ENCODE peak calls at places on chromosomes 7 and 10, in four cellular contexts. One of them, this sample, is unnamed.

GRCh38 chr10:58666024-58666423 is 153.4 kb downstream of the BICC1 start:
- DNase-seq in WERI-Rb-1: no peak
- DNase-seq in lung: no peak
- DNase-seq in uterus: no peak
- DNase-seq in this sample: no peak

GRCh38 chr7:128247640-128248194 is 6.6 kb downstream of the LEP start:
- DNase-seq in WERI-Rb-1: no peak
- DNase-seq in lung: no peak
- DNase-seq in uterus: no peak
- DNase-seq in this sample: no peak

GRCh38 chr7:70695804-70696104 is 436.2 kb upstream of the GALNT17 start:
- DNase-seq in WERI-Rb-1: no peak
- DNase-seq in lung: no peak
- DNase-seq in uterus: no peak
- DNase-seq in this sample: no peak

GRCh38 chr7:4245866-4246470 is 436.1 kb upstream of the FOXK1 start:
- DNase-seq in WERI-Rb-1: no peak
- DNase-seq in lung: no peak
- DNase-seq in uterus: no peak
- DNase-seq in this sample: no peak

GRCh38 chr10:4763960-4764428 is 62.0 kb upstream of the AKR1E2 start:
- DNase-seq in WERI-Rb-1: no peak
- DNase-seq in lung: no peak
- DNase-seq in uterus: no peak
- DNase-seq in this sample: no peak

GRCh38 chr7:131431289-131431688 is 103.6 kb downstream of the MKLN1 start:
- DNase-seq in WERI-Rb-1: no peak
- DNase-seq in lung: no peak
- DNase-seq in uterus: no peak
- DNase-seq in this sample: no peak

GRCh38 chr10:25820496-25821415 is 113.3 kb upstream of the MYO3A start:
- DNase-seq in WERI-Rb-1: no peak
- DNase-seq in lung: no peak
- DNase-seq in uterus: no peak
- DNase-seq in this sample: no peak

GRCh38 chr7:43668035-43668434 is 61.3 kb downstream of the COA1 start:
- DNase-seq in WERI-Rb-1: no peak
- DNase-seq in lung: no peak
- DNase-seq in uterus: no peak
- DNase-seq in this sample: no peak

GRCh38 chr10:78768882-78769281 is 299.9 kb upstream of the ZMIZ1 start:
- DNase-seq in WERI-Rb-1: no peak
- DNase-seq in lung: no peak
- DNase-seq in uterus: no peak
- DNase-seq in this sample: no peak

GRCh38 chr7:142670504-142670903 is 78.8 kb upstream of the PRSS1 start:
- DNase-seq in WERI-Rb-1: no peak
- DNase-seq in lung: no peak
- DNase-seq in uterus: no peak
- DNase-seq in this sample: no peak

GRCh38 chr7:122092964-122093797 is 50.9 kb downstream of the AASS start:
- DNase-seq in WERI-Rb-1: peak
- DNase-seq in lung: peak
- DNase-seq in uterus: peak
- DNase-seq in this sample: peak

GRCh38 chr10:78896169-78896931 is 172.4 kb upstream of the ZMIZ1 start:
- DNase-seq in WERI-Rb-1: peak
- DNase-seq in lung: no peak
- DNase-seq in uterus: no peak
- DNase-seq in this sample: no peak

GRCh38 chr10:97117372-97117771 is 68.4 kb downstream of the SLIT1 start:
- DNase-seq in WERI-Rb-1: peak
- DNase-seq in lung: no peak
- DNase-seq in uterus: no peak
- DNase-seq in this sample: no peak

GRCh38 chr10:116608683-116609594 is 11.8 kb upstream of the PNLIPRP2 start:
- DNase-seq in WERI-Rb-1: no peak
- DNase-seq in lung: no peak
- DNase-seq in uterus: no peak
- DNase-seq in this sample: no peak

GRCh38 chr10:102565793-102566192 is 62.0 kb downstream of the SUFU start:
- DNase-seq in WERI-Rb-1: no peak
- DNase-seq in lung: no peak
- DNase-seq in uterus: no peak
- DNase-seq in this sample: no peak

GRCh38 chr7:73918926-73919693 is 58.2 kb downstream of the TMEM270 start:
- DNase-seq in WERI-Rb-1: no peak
- DNase-seq in lung: no peak
- DNase-seq in uterus: no peak
- DNase-seq in this sample: no peak
- H3K4me3 ChIP-seq in WERI-Rb-1: no peak
- H3K4me3 ChIP-seq in lung: no peak
- H3K4me3 ChIP-seq in uterus: no peak
- H3K4me3 ChIP-seq in this sample: no peak

GRCh38 chr10:132786279-132786528 is 257 bp upstream of the NKX6-2 start:
- DNase-seq in WERI-Rb-1: no peak
- DNase-seq in lung: no peak
- DNase-seq in uterus: no peak
- DNase-seq in this sample: no peak

GRCh38 chr10:132788180-132788830 is 2.4 kb upstream of the NKX6-2 start:
- DNase-seq in WERI-Rb-1: peak
- DNase-seq in lung: no peak
- DNase-seq in uterus: no peak
- DNase-seq in this sample: no peak

GRCh38 chr10:132786529-132787252 is 744 bp upstream of the NKX6-2 start:
- DNase-seq in WERI-Rb-1: no peak
- DNase-seq in lung: no peak
- DNase-seq in uterus: no peak
- DNase-seq in this sample: no peak

GRCh38 chr10:132788831-132789219 is 2.9 kb upstream of the NKX6-2 start:
- DNase-seq in WERI-Rb-1: no peak
- DNase-seq in lung: no peak
- DNase-seq in uterus: no peak
- DNase-seq in this sample: no peak

DNA sequence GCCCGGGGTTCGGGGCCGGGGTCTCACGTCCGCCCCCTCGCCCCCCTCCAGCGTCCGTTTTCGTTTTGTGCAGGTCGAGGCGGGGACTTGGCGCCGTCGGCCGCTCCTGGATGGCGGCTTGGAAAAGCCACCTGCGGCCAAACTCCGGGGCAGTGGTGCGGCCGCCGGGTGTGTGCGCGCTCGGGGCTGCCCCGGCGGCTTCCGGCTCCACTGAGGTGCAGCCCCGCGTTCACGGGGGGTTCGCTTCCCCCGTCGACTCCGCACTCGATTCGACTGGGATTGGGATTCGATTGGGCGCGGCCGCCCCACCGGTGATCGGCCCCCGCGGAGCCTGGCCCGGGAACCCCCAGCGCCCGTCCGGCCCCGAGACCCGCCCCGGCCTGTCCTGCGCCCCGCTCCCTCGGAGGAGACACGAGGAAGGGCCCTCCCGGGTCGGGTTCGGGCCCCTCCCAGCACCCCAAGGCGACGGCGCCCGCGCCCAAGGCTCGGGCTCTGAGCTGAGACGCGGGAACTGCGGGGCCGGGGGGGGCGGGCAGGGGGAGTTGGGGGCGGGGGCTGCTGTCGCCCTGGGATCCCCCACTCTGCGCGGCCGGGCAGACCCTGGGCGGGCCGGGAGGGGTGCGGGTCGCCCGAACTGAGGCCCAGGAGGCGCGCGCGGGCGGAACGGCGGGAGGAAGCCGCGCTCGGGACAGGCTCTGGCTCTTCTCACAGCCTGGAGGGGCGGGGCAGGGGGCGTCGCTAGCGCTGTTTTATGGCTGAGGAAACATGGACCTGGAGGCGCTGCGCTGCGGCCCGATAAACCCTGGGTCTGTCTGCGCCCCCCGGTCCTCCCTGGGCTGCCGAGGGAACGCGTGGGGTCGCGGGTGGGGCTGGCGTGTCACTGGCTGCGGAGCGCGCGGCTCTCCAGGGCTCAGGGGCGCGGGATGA is 1.6 kb upstream of the NKX6-2 start:
- DNase-seq in WERI-Rb-1: peak
- DNase-seq in lung: no peak
- DNase-seq in uterus: no peak
- DNase-seq in this sample: no peak
- H3K4me3 ChIP-seq in WERI-Rb-1: peak
- H3K4me3 ChIP-seq in lung: no peak
- H3K4me3 ChIP-seq in uterus: no peak
- H3K4me3 ChIP-seq in this sample: no peak

GRCh38 chr10:86535057-86535882 is 13.7 kb upstream of the WAPL start:
- DNase-seq in WERI-Rb-1: no peak
- DNase-seq in lung: peak
- DNase-seq in uterus: peak
- DNase-seq in this sample: no peak
- H3K4me3 ChIP-seq in WERI-Rb-1: no peak
- H3K4me3 ChIP-seq in lung: peak
- H3K4me3 ChIP-seq in uterus: peak
- H3K4me3 ChIP-seq in this sample: no peak

GRCh38 chr7:47572101-47572460 is 9.8 kb downstream of the TNS3 start:
- DNase-seq in WERI-Rb-1: no peak
- DNase-seq in lung: no peak
- DNase-seq in uterus: no peak
- DNase-seq in this sample: no peak

GRCh38 chr7:47568569-47568968 is 13.3 kb downstream of the TNS3 start:
- DNase-seq in WERI-Rb-1: no peak
- DNase-seq in lung: no peak
- DNase-seq in uterus: no peak
- DNase-seq in this sample: no peak

GRCh38 chr7:47572939-47573757 is 8.8 kb downstream of the TNS3 start:
- DNase-seq in WERI-Rb-1: no peak
- DNase-seq in lung: no peak
- DNase-seq in uterus: no peak
- DNase-seq in this sample: no peak

GRCh38 chr7:47571355-47572100 is 10.4 kb downstream of the TNS3 start:
- DNase-seq in WERI-Rb-1: no peak
- DNase-seq in lung: peak
- DNase-seq in uterus: peak
- DNase-seq in this sample: no peak

GRCh38 chr7:47570649-47571050 is 11.3 kb downstream of the TNS3 start:
- DNase-seq in WERI-Rb-1: no peak
- DNase-seq in lung: no peak
- DNase-seq in uterus: peak
- DNase-seq in this sample: no peak
- H3K4me3 ChIP-seq in WERI-Rb-1: no peak
- H3K4me3 ChIP-seq in lung: no peak
- H3K4me3 ChIP-seq in uterus: no peak
- H3K4me3 ChIP-seq in this sample: no peak

GRCh38 chr10:93072713-93073538 is 767 bp upstream of the CYP26A1 start:
- DNase-seq in WERI-Rb-1: no peak
- DNase-seq in lung: no peak
- DNase-seq in uterus: no peak
- DNase-seq in this sample: no peak
- H3K4me3 ChIP-seq in WERI-Rb-1: peak
- H3K4me3 ChIP-seq in lung: no peak
- H3K4me3 ChIP-seq in uterus: peak
- H3K4me3 ChIP-seq in this sample: peak

GRCh38 chr7:65373608-65374351 is at the start of gene ZNF92:
- DNase-seq in WERI-Rb-1: peak
- DNase-seq in lung: peak
- DNase-seq in uterus: peak
- DNase-seq in this sample: peak
- H3K4me3 ChIP-seq in WERI-Rb-1: peak
- H3K4me3 ChIP-seq in lung: peak
- H3K4me3 ChIP-seq in uterus: peak
- H3K4me3 ChIP-seq in this sample: peak

GRCh38 chr7:37354661-37355131 is 94.0 kb downstream of the ELMO1 start:
- DNase-seq in WERI-Rb-1: no peak
- DNase-seq in lung: peak
- DNase-seq in uterus: peak
- DNase-seq in this sample: no peak

GRCh38 chr7:37352251-37352650 is 96.4 kb downstream of the ELMO1 start:
- DNase-seq in WERI-Rb-1: no peak
- DNase-seq in lung: no peak
- DNase-seq in uterus: no peak
- DNase-seq in this sample: no peak

GRCh38 chr7:37357277-37357996 is 91.2 kb downstream of the ELMO1 start:
- DNase-seq in WERI-Rb-1: peak
- DNase-seq in lung: no peak
- DNase-seq in uterus: no peak
- DNase-seq in this sample: no peak

GRCh38 chr7:37352974-37353948 is 95.4 kb downstream of the ELMO1 start:
- DNase-seq in WERI-Rb-1: peak
- DNase-seq in lung: no peak
- DNase-seq in uterus: no peak
- DNase-seq in this sample: no peak

DNA sequence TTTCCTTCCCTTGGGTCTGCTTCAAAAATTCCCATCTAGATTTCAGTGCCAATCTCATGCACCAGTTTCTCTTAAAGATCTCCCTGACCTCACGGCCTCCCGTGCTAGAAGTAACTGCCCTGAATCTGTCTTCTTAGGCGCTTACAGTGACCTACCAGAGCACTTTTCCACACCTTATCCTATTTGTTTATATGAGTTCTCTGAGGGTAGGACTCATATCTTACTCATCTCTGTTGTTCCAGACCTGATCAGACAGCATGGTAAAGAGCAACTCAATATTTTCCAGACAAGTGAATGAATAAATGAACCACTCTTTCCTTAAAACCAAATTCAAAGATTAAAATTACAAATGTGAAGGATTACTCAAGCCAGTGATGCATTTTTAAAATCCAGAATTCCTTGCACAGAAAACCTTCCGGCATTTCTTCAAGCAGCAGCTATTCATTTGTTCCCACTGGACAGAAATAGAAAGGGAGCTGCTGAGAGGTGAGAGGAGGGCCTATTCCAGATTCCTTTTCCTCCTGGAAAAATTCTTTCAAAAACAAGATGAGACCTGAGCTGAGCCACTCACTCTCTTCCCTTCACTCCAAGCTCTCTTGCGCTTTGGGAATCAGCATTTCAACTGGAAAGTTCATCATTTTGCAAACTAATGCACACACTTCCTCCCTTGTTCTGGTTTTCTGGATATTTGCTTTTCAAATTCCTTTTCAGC is 94.6 kb downstream of the ELMO1 start:
- DNase-seq in WERI-Rb-1: no peak
- DNase-seq in lung: no peak
- DNase-seq in uterus: no peak
- DNase-seq in this sample: no peak
- H3K4me3 ChIP-seq in WERI-Rb-1: no peak
- H3K4me3 ChIP-seq in lung: no peak
- H3K4me3 ChIP-seq in uterus: no peak
- H3K4me3 ChIP-seq in this sample: no peak

GRCh38 chr10:101450277-101451080 is 96.5 kb downstream of the BTRC start:
- DNase-seq in WERI-Rb-1: no peak
- DNase-seq in lung: no peak
- DNase-seq in uterus: no peak
- DNase-seq in this sample: no peak

GRCh38 chr10:101452593-101452992 is 98.6 kb downstream of the BTRC start:
- DNase-seq in WERI-Rb-1: no peak
- DNase-seq in lung: no peak
- DNase-seq in uterus: no peak
- DNase-seq in this sample: no peak

GRCh38 chr10:101453791-101454718 is 100.1 kb downstream of the BTRC start:
- DNase-seq in WERI-Rb-1: peak
- DNase-seq in lung: no peak
- DNase-seq in uterus: no peak
- DNase-seq in this sample: no peak

GRCh38 chr10:101451589-101452190 is 97.7 kb downstream of the BTRC start:
- DNase-seq in WERI-Rb-1: peak
- DNase-seq in lung: no peak
- DNase-seq in uterus: no peak
- DNase-seq in this sample: no peak

GRCh38 chr10:101453318-101453717 is 99.4 kb downstream of the BTRC start:
- DNase-seq in WERI-Rb-1: no peak
- DNase-seq in lung: no peak
- DNase-seq in uterus: no peak
- DNase-seq in this sample: no peak
- H3K4me3 ChIP-seq in WERI-Rb-1: no peak
- H3K4me3 ChIP-seq in lung: no peak
- H3K4me3 ChIP-seq in uterus: no peak
- H3K4me3 ChIP-seq in this sample: no peak